ENCODE peak calls at places on chromosomes 7 and 10, in ten cellular contexts. R is iris pigment epithelial cell, E is astrocyte of the spinal cord, H is neural crest cell, C is Calu3, A is GM19239, J is COR-L47, Z is anterior cingulate cortex, L is GM23338, K is A549. Y is an unnamed sample.

GRCh38 chr7:5424689-5425506 is 1.3 kb upstream of the TNRC18 start:
- DNase-seq in R (peak), E (peak), H (peak), C (peak), A (no peak), J (peak), Z (no peak), L (peak), K (no peak), Y (peak)

GRCh38 chr10:101856626-101857025 is 13.0 kb upstream of the KCNIP2 start:
- DNase-seq in R (peak), E (no peak), H (no peak), C (no peak), A (no peak), J (no peak), Z (no peak), L (no peak), K (no peak), Y (no peak)

GRCh38 chr7:45089314-45089891 is 634 bp upstream of the NACAD start:
- DNase-seq in R (peak), E (peak), H (peak), C (peak), A (peak), J (peak), Z (peak), L (peak), K (peak), Y (no peak)

GRCh38 chr7:42338231-42339222 is 101.5 kb upstream of the GLI3 start:
- DNase-seq in R (peak), E (peak), H (no peak), C (no peak), A (no peak), J (no peak), Z (no peak), L (peak), K (no peak), Y (no peak)

GRCh38 chr7:95180-95862 is 97.0 kb upstream of the FAM20C start:
- DNase-seq in R (peak), E (peak), H (no peak), C (peak), A (no peak), J (no peak), Z (no peak), L (no peak), K (no peak), Y (no peak)

GRCh38 chr7:101804642-101805401 is 12.6 kb upstream of the CUX1 start:
- DNase-seq in R (no peak), E (no peak), H (no peak), C (peak), A (no peak), J (no peak), Z (no peak), L (peak), K (peak), Y (no peak)

GRCh38 chr7:23117841-23118240 is 12.3 kb downstream of the KLHL7 start:
- DNase-seq in R (no peak), E (no peak), H (no peak), C (no peak), A (no peak), J (no peak), Z (no peak), L (no peak), K (no peak), Y (no peak)

GRCh38 chr7:42151309-42151708 is 85.7 kb downstream of the GLI3 start:
- DNase-seq in R (no peak), E (peak), H (no peak), C (no peak), A (no peak), J (no peak), Z (peak), L (no peak), K (no peak), Y (no peak)

GRCh38 chr10:77478248-77478963 is 159.2 kb downstream of the KCNMA1 start:
- DNase-seq in R (peak), E (peak), H (no peak), C (no peak), A (no peak), J (no peak), Z (no peak), L (no peak), K (no peak), Y (no peak)

GRCh38 chr10:90171014-90171722 is 469.8 kb downstream of the KIF20B start:
- DNase-seq in R (no peak), E (no peak), H (no peak), C (no peak), A (no peak), J (no peak), Z (no peak), L (no peak), K (no peak), Y (no peak)

GRCh38 chr10:109978481-109978880 is 29.3 kb upstream of the ADD3 start:
- DNase-seq in R (peak), E (peak), H (peak), C (peak), A (peak), J (no peak), Z (no peak), L (peak), K (no peak), Y (no peak)

GRCh38 chr7:128392446-128393327 is 17.1 kb downstream of the IMPDH1 start:
- DNase-seq in R (no peak), E (no peak), H (no peak), C (no peak), A (no peak), J (no peak), Z (no peak), L (no peak), K (no peak), Y (no peak)

GRCh38 chr7:108348913-108349312 is 107.3 kb downstream of the NRCAM start:
- DNase-seq in R (peak), E (peak), H (no peak), C (no peak), A (no peak), J (no peak), Z (no peak), L (no peak), K (peak), Y (no peak)

GRCh38 chr10:81026597-81026996 is 488.9 kb downstream of the SH2D4B start:
- DNase-seq in R (peak), E (peak), H (no peak), C (no peak), A (no peak), J (no peak), Z (no peak), L (no peak), K (no peak), Y (no peak)

GRCh38 chr10:47029181-47029971 is 118.1 kb downstream of the PTPN20 start:
- DNase-seq in R (no peak), E (no peak), H (no peak), C (no peak), A (no peak), J (no peak), Z (no peak), L (no peak), K (no peak), Y (no peak)

GRCh38 chr10:111247781-111248389 is 171.1 kb downstream of the ADRA2A start:
- DNase-seq in R (no peak), E (no peak), H (no peak), C (no peak), A (no peak), J (no peak), Z (no peak), L (no peak), K (no peak), Y (no peak)

GRCh38 chr7:144818516-144818915 is 17.3 kb downstream of the TPK1 start:
- DNase-seq in R (peak), E (peak), H (no peak), C (no peak), A (no peak), J (no peak), Z (no peak), L (no peak), K (no peak), Y (no peak)

GRCh38 chr7:2016761-2017482 is 215.8 kb downstream of the MAD1L1 start:
- DNase-seq in R (no peak), E (no peak), H (no peak), C (no peak), A (no peak), J (no peak), Z (no peak), L (no peak), K (no peak), Y (no peak)

GRCh38 chr10:101485681-101486554 is 102.1 kb downstream of the POLL start:
- DNase-seq in R (no peak), E (no peak), H (no peak), C (no peak), A (no peak), J (no peak), Z (peak), L (peak), K (no peak), Y (no peak)

GRCh38 chr7:100127866-100128601 is 1.3 kb downstream of the MBLAC1 start:
- DNase-seq in R (peak), E (no peak), H (peak), C (no peak), A (no peak), J (no peak), Z (no peak), L (peak), K (no peak), Y (no peak)

GRCh38 chr10:116006508-116006907 is 266.5 kb downstream of the GFRA1 start:
- DNase-seq in R (no peak), E (no peak), H (no peak), C (no peak), A (no peak), J (no peak), Z (no peak), L (no peak), K (no peak), Y (no peak)

GRCh38 chr10:69474688-69475432 is 23.6 kb downstream of the TSPAN15 start:
- DNase-seq in R (peak), E (peak), H (no peak), C (no peak), A (no peak), J (no peak), Z (no peak), L (no peak), K (peak), Y (no peak)